ENCODE peak calls at places on chromosomes 11 and 22, in four cellular contexts. P is esophagus squamous epithelium, J is PC-3, A is brain microvascular endothelial cell. V is an unnamed sample.

GRCh38 chr11:124481365-124482323 is 36.1 kb upstream of the OR8B8 start:
- DNase-seq in P (no peak), J (peak), A (peak), V (peak)

GRCh38 chr22:26825960-26826359 is 168.6 kb downstream of the MIAT start:
- DNase-seq in P (no peak), J (no peak), A (no peak), V (no peak)

GRCh38 chr22:46584081-46584903 is 35.9 kb upstream of the GRAMD4 start:
- DNase-seq in P (no peak), J (no peak), A (peak), V (no peak)

GRCh38 chr22:19260804-19261203 is 30.7 kb downstream of the CLTCL1 start:
- DNase-seq in P (no peak), J (no peak), A (no peak), V (no peak)

GRCh38 chr11:1994121-1994520 is 3.5 kb downstream of the H19 start:
- DNase-seq in P (no peak), J (no peak), A (no peak), V (no peak)

GRCh38 chr22:20137113-20137512 is 5.5 kb downstream of the ZDHHC8 start:
- DNase-seq in P (no peak), J (no peak), A (no peak), V (no peak)

GRCh38 chr22:21031545-21032036 is 770 bp downstream of the SLC7A4 start:
- DNase-seq in P (no peak), J (no peak), A (no peak), V (no peak)

GRCh38 chr11:68905421-68906360 is 2.0 kb downstream of the IGHMBP2 start:
- DNase-seq in P (no peak), J (peak), A (no peak), V (no peak)

GRCh38 chr11:17388609-17389204 is at the start of gene KCNJ11:
- DNase-seq in P (no peak), J (no peak), A (no peak), V (no peak)

GRCh38 chr11:16776716-16777115 is 38.3 kb downstream of the C11orf58 start:
- DNase-seq in P (no peak), J (no peak), A (no peak), V (no peak)

GRCh38 chr11:91421586-91421985 is 803.0 kb upstream of the FAT3 start:
- DNase-seq in P (no peak), J (no peak), A (no peak), V (no peak)

GRCh38 chr11:115132829-115133228 is 371.4 kb downstream of the CADM1 start:
- DNase-seq in P (no peak), J (no peak), A (no peak), V (no peak)
- TF ChIP-seq CTCF in P (no peak), J (no peak), A (peak), V (peak)

GRCh38 chr22:37273846-37274225 is 8.5 kb upstream of the CYTH4 start:
- DNase-seq in P (no peak), J (no peak), A (no peak), V (no peak)
- H3K4me3 ChIP-seq in P (no peak), J (no peak), A (no peak), V (no peak)

GRCh38 chr11:14150878-14151277 is 188.4 kb downstream of the SPON1 start:
- DNase-seq in P (no peak), J (no peak), A (no peak), V (no peak)

GRCh38 chr11:14144905-14145304 is 182.4 kb downstream of the SPON1 start:
- DNase-seq in P (no peak), J (peak), A (no peak), V (no peak)

GRCh38 chr11:14149683-14150082 is 187.2 kb downstream of the SPON1 start:
- DNase-seq in P (no peak), J (no peak), A (no peak), V (no peak)

DNA sequence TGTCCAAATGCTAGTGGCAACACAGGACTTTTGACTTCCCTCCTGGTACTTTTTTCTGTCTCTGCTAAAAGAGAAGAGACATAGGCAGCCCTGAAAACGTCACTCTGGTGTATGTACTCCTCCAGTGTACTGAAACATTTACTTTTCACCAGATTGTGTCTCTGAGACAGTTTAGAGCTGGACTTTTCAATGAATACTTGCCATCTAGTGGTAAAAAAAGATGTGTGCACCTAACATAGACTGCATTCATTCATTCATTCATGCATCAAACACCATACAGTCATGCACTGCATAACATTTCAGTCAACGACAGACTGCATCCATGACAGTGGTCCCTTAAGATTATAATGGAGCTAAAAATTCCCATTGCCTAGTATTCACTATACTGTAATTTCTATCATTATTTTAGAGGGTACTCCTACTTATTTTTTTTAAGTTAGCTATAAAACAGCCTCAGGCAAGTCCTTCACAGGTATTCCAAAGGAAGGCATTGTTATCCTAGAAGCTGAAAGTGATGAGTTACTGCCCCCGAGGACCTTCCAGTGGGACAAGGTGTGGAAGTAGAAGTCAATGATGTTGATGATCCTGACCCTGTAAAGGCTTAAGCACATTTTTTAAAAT is 186.2 kb downstream of the SPON1 start:
- DNase-seq in P (no peak), J (peak), A (peak), V (no peak)
- TF ChIP-seq CTCF in P (no peak), J (peak), A (peak), V (peak)

GRCh38 chr22:48098936-48099245 is 1336.4 kb downstream of the TBC1D22A start:
- DNase-seq in P (no peak), J (no peak), A (no peak), V (no peak)
- H3K4me3 ChIP-seq in P (no peak), J (no peak), A (no peak), V (no peak)

GRCh38 chr11:105100206-105100605 is 39.4 kb downstream of the CARD18 start:
- DNase-seq in P (no peak), J (peak), A (no peak), V (no peak)

GRCh38 chr11:105106140-105106539 is 33.4 kb downstream of the CARD18 start:
- DNase-seq in P (no peak), J (no peak), A (no peak), V (no peak)

GRCh38 chr11:105100976-105101630 is 38.5 kb downstream of the CARD18 start:
- DNase-seq in P (no peak), J (no peak), A (no peak), V (no peak)
- TF ChIP-seq CTCF in P (no peak), J (no peak), A (no peak), V (no peak)